ENCODE peak calls at places on chromosomes 7 and 10, in four cellular contexts. V is A549, N is cerebellum, F is neural crest cell. X is an unnamed sample.

GRCh38 chr10:43383204-43383971 is 12.0 kb downstream of the FXYD4 start:
- DNase-seq in V (no peak), N (no peak), F (no peak), X (no peak)

GRCh38 chr10:86942441-86943315 is 14.7 kb downstream of the MMRN2 start:
- DNase-seq in V (no peak), N (no peak), F (no peak), X (no peak)

GRCh38 chr7:92569137-92569536 is 21.1 kb downstream of the FAM133B start:
- DNase-seq in V (no peak), N (no peak), F (no peak), X (no peak)

GRCh38 chr10:106722524-106722923 is 442.0 kb downstream of the SORCS1 start:
- DNase-seq in V (no peak), N (no peak), F (no peak), X (no peak)

GRCh38 chr7:14095233-14095950 is 105.9 kb upstream of the ETV1 start:
- DNase-seq in V (no peak), N (no peak), F (no peak), X (no peak)

GRCh38 chr10:132521041-132521465 is 16.5 kb upstream of the INPP5A start:
- DNase-seq in V (no peak), N (no peak), F (no peak), X (no peak)

GRCh38 chr7:47180268-47180826 is 401.6 kb downstream of the TNS3 start:
- DNase-seq in V (peak), N (peak), F (peak), X (no peak)

GRCh38 chr10:110947061-110947595 is 27.7 kb downstream of the SHOC2 start:
- DNase-seq in V (no peak), N (no peak), F (no peak), X (no peak)

GRCh38 chr7:28124413-28124812 is 56.2 kb downstream of the JAZF1 start:
- DNase-seq in V (no peak), N (no peak), F (no peak), X (no peak)

GRCh38 chr10:89373916-89374711 is 3.7 kb upstream of the IFIT1B start:
- DNase-seq in V (no peak), N (peak), F (no peak), X (peak)

GRCh38 chr10:75994332-75995040 is 563.1 kb downstream of the LRMDA start:
- DNase-seq in V (no peak), N (no peak), F (no peak), X (no peak)

GRCh38 chr10:50919010-50919409 is 33.6 kb upstream of the A1CF start:
- DNase-seq in V (no peak), N (no peak), F (no peak), X (no peak)

GRCh38 chr7:142482899-142483658 is 225.2 kb upstream of the PRSS58 start:
- DNase-seq in V (peak), N (no peak), F (peak), X (no peak)

GRCh38 chr10:104022020-104022419 is 55.1 kb downstream of the SLK start:
- DNase-seq in V (no peak), N (no peak), F (no peak), X (no peak)

GRCh38 chr7:139811106-139811505 is 18.0 kb upstream of the TBXAS1 start:
- DNase-seq in V (no peak), N (no peak), F (no peak), X (no peak)

GRCh38 chr10:1368772-1369171 is 312.6 kb downstream of the WDR37 start:
- DNase-seq in V (peak), N (no peak), F (peak), X (no peak)

GRCh38 chr10:60732240-60733188 is 45.8 kb upstream of the CDK1 start:
- DNase-seq in V (no peak), N (no peak), F (peak), X (no peak)

GRCh38 chr10:21195149-21195731 is 298.1 kb upstream of the NEBL start:
- DNase-seq in V (peak), N (peak), F (no peak), X (no peak)

GRCh38 chr7:38463277-38464224 is 167.6 kb downstream of the AMPH start:
- DNase-seq in V (no peak), N (no peak), F (no peak), X (no peak)

GRCh38 chr10:74058658-74059057 is 60.7 kb downstream of the VCL start:
- DNase-seq in V (no peak), N (peak), F (no peak), X (no peak)

GRCh38 chr10:13765641-13766341 is 179.0 kb downstream of the PRPF18 start:
- DNase-seq in V (peak), N (no peak), F (no peak), X (no peak)

GRCh38 chr7:35286422-35286821 is 32.5 kb upstream of the TBX20 start:
- DNase-seq in V (no peak), N (no peak), F (no peak), X (no peak)

GRCh38 chr10:116263870-116264269 is 9.1 kb downstream of the GFRA1 start:
- DNase-seq in V (no peak), N (no peak), F (no peak), X (no peak)

GRCh38 chr10:84590794-84591193 is 262.4 kb downstream of the CCSER2 start:
- DNase-seq in V (no peak), N (no peak), F (no peak), X (no peak)

GRCh38 chr7:157475601-157476000 is 138.8 kb downstream of the DNAJB6 start:
- DNase-seq in V (no peak), N (no peak), F (no peak), X (no peak)

GRCh38 chr10:130190737-130191115 is 54.5 kb downstream of the GLRX3 start:
- DNase-seq in V (no peak), N (peak), F (no peak), X (no peak)

GRCh38 chr7:155007947-155008346 is 5.0 kb upstream of the PAXIP1 start:
- DNase-seq in V (peak), N (no peak), F (peak), X (no peak)

GRCh38 chr10:62071846-62072281 is 170.4 kb downstream of the ARID5B start:
- DNase-seq in V (no peak), N (no peak), F (no peak), X (no peak)

GRCh38 chr10:91009121-91009520 is 88.2 kb upstream of the ANKRD1 start:
- DNase-seq in V (no peak), N (no peak), F (no peak), X (no peak)

GRCh38 chr10:92490387-92490786 is 83.5 kb downstream of the IDE start:
- DNase-seq in V (no peak), N (no peak), F (no peak), X (no peak)

GRCh38 chr7:107068156-107068555 is 23.7 kb downstream of the PRKAR2B start:
- DNase-seq in V (no peak), N (no peak), F (no peak), X (no peak)

GRCh38 chr7:140059288-140060242 is 3.2 kb downstream of the PARP12 start:
- DNase-seq in V (peak), N (no peak), F (no peak), X (no peak)

GRCh38 chr10:31819393-31819820 is 109.2 kb downstream of the ARHGAP12 start:
- DNase-seq in V (no peak), N (no peak), F (no peak), X (no peak)

GRCh38 chr10:132953428-132953827 is 11.1 kb upstream of the CFAP46 start:
- DNase-seq in V (no peak), N (no peak), F (no peak), X (no peak)

GRCh38 chr10:71831646-71832552 is 19.2 kb downstream of the PSAP start:
- DNase-seq in V (no peak), N (no peak), F (no peak), X (no peak)

GRCh38 chr7:5532520-5533335 is 109.1 kb upstream of the TNRC18 start:
- DNase-seq in V (no peak), N (no peak), F (no peak), X (no peak)

GRCh38 chr10:48800283-48800675 is 115.6 kb downstream of the WDFY4 start:
- DNase-seq in V (no peak), N (no peak), F (no peak), X (no peak)

GRCh38 chr10:5561704-5562645 is 37.2 kb downstream of the CALML3 start:
- DNase-seq in V (no peak), N (no peak), F (no peak), X (no peak)

X was measured in BJ.